ENCODE peak calls at places on chromosome 13, in seven cellular contexts. P, Y, V, G, W, M and H are unnamed samples.

GRCh38 chr13:112218416-112218815 is 151.5 kb downstream of the SOX1 start:
- DNase-seq in P (no peak), Y (no peak), V (no peak), G (no peak), W (no peak), M (no peak), H (no peak)

GRCh38 chr13:90272356-90272755 is 1075.1 kb upstream of the MIR17HG start:
- DNase-seq in P (no peak), Y (no peak), V (no peak), G (no peak), W (no peak), M (no peak), H (no peak)

GRCh38 chr13:110006304-110006703 is 219.9 kb upstream of the IRS2 start:
- DNase-seq in P (no peak), Y (no peak), V (no peak), G (peak), W (peak), M (no peak), H (no peak)

GRCh38 chr13:34419025-34419424 is 523.0 kb upstream of the NBEA start:
- DNase-seq in P (no peak), Y (peak), V (no peak), G (no peak), W (peak), M (no peak), H (no peak)

GRCh38 chr13:113443991-113444390 is 9.3 kb downstream of the ADPRHL1 start:
- DNase-seq in P (no peak), Y (no peak), V (no peak), G (no peak), W (no peak), M (no peak), H (no peak)

GRCh38 chr13:114257014-114257413 is 22.3 kb downstream of the CDC16 start:
- DNase-seq in P (no peak), Y (no peak), V (no peak), G (no peak), W (no peak), M (no peak), H (no peak)

GRCh38 chr13:97359181-97360057 is 74.5 kb upstream of the RAP2A start:
- DNase-seq in P (peak), Y (peak), V (no peak), G (peak), W (peak), M (peak), H (peak)

GRCh38 chr13:112067871-112068305 is 939 bp downstream of the SOX1 start:
- DNase-seq in P (no peak), Y (no peak), V (no peak), G (no peak), W (peak), M (no peak), H (no peak)

GRCh38 chr13:94706854-94707399 is 5.4 kb downstream of the SOX21 start:
- DNase-seq in P (no peak), Y (no peak), V (no peak), G (no peak), W (no peak), M (no peak), H (no peak)

GRCh38 chr13:87769445-87769844 is 98.3 kb downstream of the SLITRK5 start:
- DNase-seq in P (no peak), Y (no peak), V (no peak), G (no peak), W (no peak), M (no peak), H (no peak)

GRCh38 chr13:84121456-84121855 is 239.2 kb upstream of the SLITRK1 start:
- DNase-seq in P (peak), Y (no peak), V (no peak), G (no peak), W (peak), M (no peak), H (peak)

GRCh38 chr13:30705672-30706071 is 29.7 kb upstream of the ALOX5AP start:
- DNase-seq in P (no peak), Y (peak), V (no peak), G (no peak), W (no peak), M (no peak), H (no peak)